ENCODE peak calls at places on chromosomes 13 and 19, in six cellular contexts. One of them, this sample, is unnamed.

GRCh38 chr19:17107546-17108452 is 32.2 kb downstream of the MYO9B start:
- DNase-seq in K562: no peak
- DNase-seq in IMR-90: peak; percentile 98
- DNase-seq in HepG2: peak; percentile 16
- DNase-seq in HEK293T: peak; percentile 21
- DNase-seq in GM12878: no peak
- DNase-seq in this sample: peak; percentile 86

GRCh38 chr13:103218253-103218652 is 152.0 kb upstream of the SLC10A2 start:
- DNase-seq in IMR-90: no peak
- DNase-seq in K562: no peak
- DNase-seq in HEK293T: no peak
- DNase-seq in HepG2: no peak
- DNase-seq in GM12878: no peak
- DNase-seq in this sample: no peak

GRCh38 chr13:41767801-41768200 is 193.1 kb downstream of the VWA8 start:
- DNase-seq in GM12878: no peak
- DNase-seq in HepG2: no peak
- DNase-seq in HEK293T: no peak
- DNase-seq in K562: no peak
- DNase-seq in IMR-90: peak; percentile 15
- DNase-seq in this sample: no peak

GRCh38 chr19:2428027-2428690 is 773 bp upstream of the TIMM13 start:
- DNase-seq in GM12878: no peak
- DNase-seq in HepG2: no peak
- DNase-seq in HEK293T: no peak
- DNase-seq in IMR-90: peak; percentile 8
- DNase-seq in K562: no peak
- DNase-seq in this sample: no peak

GRCh38 chr13:44331446-44331845 is 42.2 kb upstream of the SERP2 start:
- DNase-seq in K562: peak; percentile 8
- DNase-seq in HepG2: no peak
- DNase-seq in HEK293T: no peak
- DNase-seq in IMR-90: no peak
- DNase-seq in GM12878: no peak
- DNase-seq in this sample: no peak

GRCh38 chr13:25037057-25037813 is 58.7 kb upstream of the PABPC3 start:
- DNase-seq in HepG2: peak; percentile 52
- DNase-seq in GM12878: no peak
- DNase-seq in K562: peak; percentile 27
- DNase-seq in IMR-90: peak; percentile 65
- DNase-seq in HEK293T: peak; percentile 39
- DNase-seq in this sample: no peak

GRCh38 chr13:23833733-23834611 is 55.2 kb downstream of the MIPEP start:
- DNase-seq in HEK293T: no peak
- DNase-seq in HepG2: no peak
- DNase-seq in IMR-90: no peak
- DNase-seq in GM12878: no peak
- DNase-seq in K562: no peak
- DNase-seq in this sample: no peak

GRCh38 chr13:108560092-108560491 is 69.3 kb upstream of the MYO16 start:
- DNase-seq in IMR-90: no peak
- DNase-seq in K562: no peak
- DNase-seq in HEK293T: no peak
- DNase-seq in GM12878: no peak
- DNase-seq in HepG2: no peak
- DNase-seq in this sample: no peak

GRCh38 chr13:99860736-99861135 is 110.8 kb downstream of the ZIC5 start:
- DNase-seq in IMR-90: no peak
- DNase-seq in GM12878: no peak
- DNase-seq in HepG2: no peak
- DNase-seq in K562: no peak
- DNase-seq in HEK293T: no peak
- DNase-seq in this sample: no peak

DNA sequence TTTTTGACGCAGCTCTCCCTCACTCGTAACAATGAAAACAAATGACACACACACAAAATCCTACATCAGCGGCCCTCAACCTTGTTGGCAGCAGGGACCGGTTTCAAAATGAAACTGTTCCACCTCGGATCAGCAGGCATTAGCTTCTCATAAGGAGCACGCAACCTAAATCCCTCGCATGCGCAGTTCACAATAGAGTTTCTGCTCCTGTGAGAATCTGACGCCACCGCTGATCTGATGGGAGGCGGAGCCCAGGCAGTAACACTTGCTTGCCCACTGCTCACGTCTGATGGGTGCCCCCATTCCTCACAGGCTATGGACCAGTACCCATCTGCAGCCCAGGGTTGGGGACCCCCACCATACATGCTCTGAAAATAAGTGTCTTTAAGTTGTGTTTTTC is 43.4 kb downstream of the DHRS12 start:
- DNase-seq in HEK293T: no peak
- DNase-seq in K562: no peak
- DNase-seq in HepG2: no peak
- DNase-seq in IMR-90: no peak
- DNase-seq in GM12878: no peak
- DNase-seq in this sample: no peak
- TF ChIP-seq BHLHE40 in HEK293T: no peak
- TF ChIP-seq BHLHE40 in K562: no peak
- TF ChIP-seq BHLHE40 in HepG2: no peak
- TF ChIP-seq BHLHE40 in IMR-90: no peak
- TF ChIP-seq BHLHE40 in GM12878: no peak
- TF ChIP-seq BHLHE40 in this sample: no peak

GRCh38 chr19:57465680-57466381 is 8.9 kb upstream of the VN1R1 start:
- DNase-seq in K562: peak; percentile 45
- DNase-seq in GM12878: peak; percentile 12
- DNase-seq in HepG2: peak; percentile 57
- DNase-seq in HEK293T: peak; percentile 17
- DNase-seq in IMR-90: peak; percentile 24
- DNase-seq in this sample: peak; percentile 28
- TF ChIP-seq BHLHE40 in K562: no peak
- TF ChIP-seq BHLHE40 in GM12878: no peak
- TF ChIP-seq BHLHE40 in HepG2: no peak
- TF ChIP-seq BHLHE40 in HEK293T: no peak
- TF ChIP-seq BHLHE40 in IMR-90: no peak
- TF ChIP-seq BHLHE40 in this sample: no peak

GRCh38 chr13:93956416-93956815 is 523.1 kb downstream of the DCT start:
- DNase-seq in K562: no peak
- DNase-seq in HEK293T: no peak
- DNase-seq in HepG2: no peak
- DNase-seq in IMR-90: no peak
- DNase-seq in GM12878: no peak
- DNase-seq in this sample: no peak

GRCh38 chr13:93951153-93951552 is 528.3 kb downstream of the DCT start:
- DNase-seq in K562: no peak
- DNase-seq in HEK293T: no peak
- DNase-seq in HepG2: no peak
- DNase-seq in GM12878: no peak
- DNase-seq in IMR-90: peak; percentile 26
- DNase-seq in this sample: no peak

GRCh38 chr13:93957371-93957770 is 522.1 kb downstream of the DCT start:
- DNase-seq in HEK293T: no peak
- DNase-seq in GM12878: no peak
- DNase-seq in K562: no peak
- DNase-seq in HepG2: no peak
- DNase-seq in IMR-90: no peak
- DNase-seq in this sample: no peak

GRCh38 chr13:93948523-93948922 is 531.0 kb downstream of the DCT start:
- DNase-seq in IMR-90: no peak
- DNase-seq in K562: no peak
- DNase-seq in HepG2: no peak
- DNase-seq in GM12878: no peak
- DNase-seq in HEK293T: no peak
- DNase-seq in this sample: no peak

GRCh38 chr13:93953856-93954255 is 525.6 kb downstream of the DCT start:
- DNase-seq in K562: no peak
- DNase-seq in HEK293T: no peak
- DNase-seq in GM12878: no peak
- DNase-seq in IMR-90: no peak
- DNase-seq in HepG2: no peak
- DNase-seq in this sample: no peak
- TF ChIP-seq BHLHE40 in K562: no peak
- TF ChIP-seq BHLHE40 in HEK293T: no peak
- TF ChIP-seq BHLHE40 in GM12878: no peak
- TF ChIP-seq BHLHE40 in IMR-90: no peak
- TF ChIP-seq BHLHE40 in HepG2: no peak
- TF ChIP-seq BHLHE40 in this sample: no peak

DNA sequence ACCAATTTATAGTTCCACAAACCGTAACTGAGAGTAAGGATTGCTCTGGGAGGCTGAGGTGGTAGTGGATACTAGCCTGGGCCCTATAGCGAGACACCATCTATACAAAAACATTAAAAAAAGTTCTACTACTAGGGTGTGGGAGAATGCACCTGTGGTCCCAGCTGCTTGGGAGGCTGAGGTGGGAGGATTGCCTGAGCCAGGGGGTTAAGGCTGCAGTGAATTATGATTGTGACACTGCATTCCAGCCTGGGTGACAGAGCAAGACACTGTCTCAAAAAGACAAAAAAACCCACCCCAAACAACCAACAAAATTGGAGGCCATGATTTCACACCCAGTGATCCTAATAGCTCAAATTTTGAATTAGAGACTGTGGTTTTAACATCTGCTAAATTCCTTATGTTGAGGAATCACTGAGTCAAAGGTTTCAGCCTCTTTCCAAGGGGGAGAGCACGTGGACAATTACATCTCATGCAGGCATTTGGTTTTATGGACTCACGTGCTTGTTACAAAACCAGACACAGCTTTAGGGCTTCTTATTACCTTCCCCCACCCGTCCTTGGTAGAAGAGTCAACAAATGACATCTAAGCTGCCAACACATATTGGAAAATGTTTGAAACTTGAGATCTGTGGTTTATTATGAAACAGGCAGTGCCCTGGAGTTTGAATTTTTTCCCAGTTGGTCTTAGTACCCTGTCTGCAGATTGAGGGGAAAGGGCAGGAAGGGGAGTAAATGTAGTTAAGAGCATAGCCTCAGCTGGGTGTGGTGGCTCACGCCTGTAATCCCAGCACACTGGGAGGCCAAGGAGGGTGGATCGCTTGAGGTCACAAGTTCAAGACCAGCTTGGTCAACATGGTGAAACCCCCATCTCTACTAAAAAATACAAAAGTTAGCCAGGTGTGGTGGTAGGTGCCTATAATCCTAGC is 18.5 kb downstream of the CYP2A6 start:
- DNase-seq in K562: no peak
- DNase-seq in IMR-90: peak; percentile 97
- DNase-seq in HEK293T: peak; percentile 37
- DNase-seq in HepG2: peak; percentile 96
- DNase-seq in GM12878: no peak
- DNase-seq in this sample: peak; percentile 60
- TF ChIP-seq BHLHE40 in K562: peak; percentile 70
- TF ChIP-seq BHLHE40 in IMR-90: peak; percentile 99
- TF ChIP-seq BHLHE40 in HEK293T: peak; percentile 60
- TF ChIP-seq BHLHE40 in HepG2: peak; percentile 98
- TF ChIP-seq BHLHE40 in GM12878: no peak
- TF ChIP-seq BHLHE40 in this sample: peak; percentile 96

GRCh38 chr19:38717051-38717450 is 27.2 kb downstream of the CAPN12 start:
- DNase-seq in GM12878: no peak
- DNase-seq in HEK293T: no peak
- DNase-seq in IMR-90: no peak
- DNase-seq in HepG2: no peak
- DNase-seq in K562: no peak
- DNase-seq in this sample: no peak
- TF ChIP-seq BHLHE40 in GM12878: no peak
- TF ChIP-seq BHLHE40 in HEK293T: no peak
- TF ChIP-seq BHLHE40 in IMR-90: no peak
- TF ChIP-seq BHLHE40 in HepG2: no peak
- TF ChIP-seq BHLHE40 in K562: no peak
- TF ChIP-seq BHLHE40 in this sample: no peak